ENCODE peak calls at places on chromosome 9, in ten cellular contexts. V is upper lobe of right lung, H is body of pancreas, O is neuronal stem cell, U is foreskin keratinocyte, F is lower lobe of right lung, X is adipocyte, D is GM23248, P is heart left ventricle, T is IMR-90. R is an unnamed sample.

GRCh38 chr9:15146121-15146820 is 160.7 kb downstream of the TTC39B start:
- DNase-seq in V (no peak), H (no peak), O (peak; percentile 79), U (no peak), F (no peak), X (no peak), D (no peak), P (no peak), T (no peak), R (no peak)

GRCh38 chr9:90891656-90892055 is 90.0 kb downstream of the SYK start:
- DNase-seq in V (no peak), H (no peak), O (no peak), U (no peak), F (no peak), X (no peak), D (no peak), P (no peak), T (peak; percentile 8), R (no peak)

GRCh38 chr9:385818-386398 is 171.2 kb downstream of the DOCK8 start:
- DNase-seq in V (no peak), H (peak; percentile 63), O (peak; percentile 59), U (peak; percentile 5), F (no peak), X (peak; percentile 84), D (peak; percentile 74), P (no peak), T (peak; percentile 52), R (peak; percentile 7)

GRCh38 chr9:3768286-3768685 is 242.5 kb upstream of the RFX3 start:
- DNase-seq in V (no peak), H (no peak), O (no peak), U (no peak), F (no peak), X (no peak), D (peak; percentile 86), P (no peak), T (peak; percentile 34), R (no peak)

GRCh38 chr9:90433398-90433890 is 209.2 kb downstream of the DIRAS2 start:
- DNase-seq in V (peak; percentile 92), H (peak; percentile 10), O (peak; percentile 79), U (peak; percentile 61), F (peak; percentile 89), X (no peak), D (no peak), P (no peak), T (no peak), R (no peak)

GRCh38 chr9:136803551-136804508 is 3.9 kb upstream of the RABL6 start:
- DNase-seq in V (no peak), H (peak; percentile 1), O (no peak), U (no peak), F (no peak), X (no peak), D (no peak), P (no peak), T (no peak), R (no peak)

GRCh38 chr9:92600742-92601261 is 65.0 kb upstream of the ECM2 start:
- DNase-seq in V (no peak), H (no peak), O (no peak), U (no peak), F (no peak), X (peak; percentile 73), D (peak; percentile 77), P (peak; percentile 54), T (peak; percentile 74), R (peak; percentile 79)

GRCh38 chr9:38641985-38642864 is 21.8 kb upstream of the ANKRD18A start:
- DNase-seq in V (no peak), H (peak; percentile 55), O (peak; percentile 49), U (no peak), F (no peak), X (peak; percentile 82), D (peak; percentile 24), P (no peak), T (peak; percentile 22), R (no peak)

GRCh38 chr9:91783876-91784672 is 166.0 kb downstream of the ROR2 start:
- DNase-seq in V (no peak), H (no peak), O (no peak), U (no peak), F (no peak), X (no peak), D (no peak), P (no peak), T (no peak), R (no peak)

GRCh38 chr9:115033800-115034199 is 84.2 kb downstream of the TNC start:
- DNase-seq in V (no peak), H (no peak), O (no peak), U (no peak), F (no peak), X (no peak), D (no peak), P (no peak), T (no peak), R (no peak)

GRCh38 chr9:121201045-121201737 is 478 bp downstream of the RAB14 start:
- DNase-seq in V (peak; percentile 83), H (peak; percentile 40), O (peak; percentile 24), U (no peak), F (peak; percentile 68), X (peak; percentile 66), D (peak; percentile 71), P (peak; percentile 57), T (no peak), R (no peak)

GRCh38 chr9:89629096-89629976 is 24.5 kb downstream of the GADD45G start:
- DNase-seq in V (no peak), H (no peak), O (no peak), U (no peak), F (no peak), X (no peak), D (no peak), P (no peak), T (no peak), R (no peak)

GRCh38 chr9:21558627-21559401 is 76.7 kb upstream of the IFNE start:
- DNase-seq in V (peak; percentile 43), H (no peak), O (peak; percentile 9), U (no peak), F (no peak), X (peak; percentile 65), D (peak; percentile 70), P (no peak), T (peak; percentile 41), R (no peak)

GRCh38 chr9:136886610-136887597 is 588 bp downstream of the TRAF2 start:
- DNase-seq in V (peak; percentile 71), H (no peak), O (peak; percentile 36), U (no peak), F (no peak), X (peak; percentile 56), D (peak; percentile 66), P (no peak), T (peak; percentile 16), R (peak; percentile 37)

GRCh38 chr9:128370367-128370751 is 815 bp upstream of the URM1 start:
- DNase-seq in V (no peak), H (no peak), O (no peak), U (no peak), F (no peak), X (no peak), D (no peak), P (no peak), T (no peak), R (no peak)

GRCh38 chr9:95385521-95385920 is 68.0 kb upstream of the FANCC start:
- DNase-seq in V (no peak), H (no peak), O (no peak), U (no peak), F (no peak), X (no peak), D (no peak), P (no peak), T (no peak), R (no peak)

GRCh38 chr9:69174645-69175487 is 789 bp downstream of the TJP2 start:
- DNase-seq in V (no peak), H (peak; percentile 61), O (no peak), U (peak; percentile 92), F (no peak), X (peak; percentile 94), D (peak; percentile 99), P (peak; percentile 41), T (peak; percentile 98), R (peak; percentile 84)

GRCh38 chr9:88691811-88692210 is 156.8 kb downstream of the NXNL2 start:
- DNase-seq in V (no peak), H (no peak), O (no peak), U (peak; percentile 19), F (no peak), X (peak; percentile 22), D (peak; percentile 59), P (no peak), T (peak; percentile 84), R (no peak)

GRCh38 chr9:129619787-129620668 is 873 bp downstream of the C9orf50 start:
- DNase-seq in V (no peak), H (no peak), O (no peak), U (no peak), F (no peak), X (peak; percentile 70), D (peak; percentile 65), P (peak; percentile 31), T (peak; percentile 34), R (no peak)
- H3K4me1 ChIP-seq in V (peaks cover 13% of the 10 kb centered on the region), H (peaks cover 16% of the 10 kb centered on the region), O (peaks cover 7% of the 10 kb centered on the region), U (no peaks in the 10 kb centered on the region), F (peaks cover 17% of the 10 kb centered on the region), X (peaks cover 14% of the 10 kb centered on the region), D (peaks cover 25% of the 10 kb centered on the region), P (peaks cover 10% of the 10 kb centered on the region), T (peaks cover 13% of the 10 kb centered on the region), R (peaks cover 16% of the 10 kb centered on the region)

GRCh38 chr9:127128341-127129072 is 6.1 kb upstream of the ANGPTL2 start:
- DNase-seq in V (peak; percentile 58), H (no peak), O (no peak), U (peak; percentile 66), F (no peak), X (no peak), D (peak; percentile 65), P (peak; percentile 87), T (peak; percentile 39), R (no peak)
- H3K4me1 ChIP-seq in V (peaks cover 33% of the 10 kb centered on the region), H (peaks cover 10% of the 10 kb centered on the region), O (peaks cover 17% of the 10 kb centered on the region), U (peaks cover 14% of the 10 kb centered on the region), F (peaks cover 38% of the 10 kb centered on the region), X (peaks cover 53% of the 10 kb centered on the region), D (peaks cover 43% of the 10 kb centered on the region), P (peaks cover 41% of the 10 kb centered on the region), T (peaks cover 44% of the 10 kb centered on the region), R (peaks cover 45% of the 10 kb centered on the region)

GRCh38 chr9:119398350-119398749 is 29.1 kb upstream of the BRINP1 start:
- DNase-seq in V (no peak), H (no peak), O (no peak), U (no peak), F (no peak), X (no peak), D (no peak), P (no peak), T (no peak), R (no peak)

DNA sequence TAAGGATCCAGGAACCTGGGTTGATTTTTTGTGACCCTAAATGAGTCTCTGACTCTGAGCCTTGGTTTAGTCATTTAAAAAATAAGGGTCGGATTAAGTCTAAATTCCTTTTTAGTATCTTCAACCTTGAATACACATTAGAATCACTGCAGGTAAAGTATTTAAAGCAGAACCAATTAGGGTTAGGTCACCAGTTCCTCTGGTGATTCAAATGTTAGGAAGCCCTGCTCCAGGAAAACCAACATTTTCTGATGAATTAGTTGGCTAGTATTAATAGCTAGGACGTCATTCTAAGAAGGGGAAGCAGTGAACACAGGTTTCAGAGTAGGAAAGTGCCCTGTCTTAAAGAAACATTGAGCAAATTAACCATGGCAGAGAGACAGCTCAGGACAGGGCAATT is 31.4 kb upstream of the BRINP1 start:
- DNase-seq in V (no peak), H (no peak), O (no peak), U (no peak), F (no peak), X (no peak), D (no peak), P (no peak), T (no peak), R (no peak)
- H3K4me1 ChIP-seq in V (no peaks in the 10 kb centered on the region), H (no peaks in the 10 kb centered on the region), O (no peaks in the 10 kb centered on the region), U (no peaks in the 10 kb centered on the region), F (no peaks in the 10 kb centered on the region), X (no peaks in the 10 kb centered on the region), D (no peaks in the 10 kb centered on the region), P (no peaks in the 10 kb centered on the region), T (no peaks in the 10 kb centered on the region), R (no peaks in the 10 kb centered on the region)

GRCh38 chr9:27473135-27473534 is 51.0 kb upstream of the IFNK start:
- DNase-seq in V (peak; percentile 67), H (peak; percentile 46), O (no peak), U (no peak), F (no peak), X (peak; percentile 28), D (peak; percentile 41), P (peak; percentile 40), T (no peak), R (no peak)
- H3K4me1 ChIP-seq in V (peaks cover 32% of the 10 kb centered on the region), H (peaks cover 4% of the 10 kb centered on the region), O (peaks cover 21% of the 10 kb centered on the region), U (peaks cover 19% of the 10 kb centered on the region), F (peaks cover 38% of the 10 kb centered on the region), X (peaks cover 30% of the 10 kb centered on the region), D (peaks cover 7% of the 10 kb centered on the region), P (peaks cover 50% of the 10 kb centered on the region), T (no peaks in the 10 kb centered on the region), R (no peaks in the 10 kb centered on the region)

R was measured in SJSA1.